ENCODE peak calls at places on chromosomes 6 and 20, in five cellular contexts. M is PC-9, R is sigmoid colon, G is cardiac muscle cell, A is brain microvascular endothelial cell. D is an unnamed sample. For H3K27me3, the result is how much of the 10 kb centered on the place peaks cover.

GRCh38 chr20:32973077-32973717 is 31.0 kb downstream of the SUN5 start:
- DNase-seq in M (no peak), R (no peak), G (no peak), A (no peak), D (no peak)

GRCh38 chr6:158410784-158411183 is 98.5 kb downstream of the TULP4 start:
- DNase-seq in M (no peak), R (no peak), G (no peak), A (no peak), D (no peak)

GRCh38 chr6:44054635-44055559 is 72.4 kb downstream of the MRPL14 start:
- DNase-seq in M (no peak), R (no peak), G (no peak), A (no peak), D (no peak)

GRCh38 chr20:41531876-41532275 is 86.3 kb downstream of the CHD6 start:
- DNase-seq in M (no peak), R (no peak), G (no peak), A (no peak), D (no peak)

GRCh38 chr6:10720229-10720959 is 2.5 kb upstream of the TMEM14C start:
- DNase-seq in M (no peak), R (peak), G (no peak), A (no peak), D (peak)

GRCh38 chr6:128069180-128069579 is 168.3 kb upstream of the THEMIS start:
- DNase-seq in M (no peak), R (no peak), G (no peak), A (peak), D (no peak)

GRCh38 chr20:44731657-44732056 is 14.0 kb upstream of the KCNK15 start:
- DNase-seq in M (no peak), R (no peak), G (no peak), A (no peak), D (no peak)

GRCh38 chr6:90186637-90187361 is 109.8 kb downstream of the BACH2 start:
- DNase-seq in M (no peak), R (no peak), G (no peak), A (no peak), D (peak)

GRCh38 chr6:125201961-125202729 is 48.6 kb downstream of the TPD52L1 start:
- DNase-seq in M (peak), R (peak), G (no peak), A (peak), D (no peak)

GRCh38 chr6:87929843-87930288 is 117.8 kb upstream of the SPACA1 start:
- DNase-seq in M (peak), R (peak), G (peak), A (peak), D (peak)

GRCh38 chr6:135311446-135312200 is 130.5 kb downstream of the MYB start:
- DNase-seq in M (no peak), R (no peak), G (no peak), A (no peak), D (no peak)

GRCh38 chr20:57708694-57709673 is 831 bp downstream of the PMEPA1 start:
- DNase-seq in M (no peak), R (peak), G (peak), A (peak), D (no peak)

GRCh38 chr20:34311118-34312023 is 8.2 kb upstream of the AHCY start:
- DNase-seq in M (no peak), R (no peak), G (peak), A (no peak), D (no peak)

GRCh38 chr6:157769776-157770430 is 53.1 kb upstream of the SNX9 start:
- DNase-seq in M (no peak), R (no peak), G (no peak), A (no peak), D (no peak)

GRCh38 chr6:122372647-122373046 is 26.8 kb upstream of the HSF2 start:
- DNase-seq in M (no peak), R (no peak), G (no peak), A (no peak), D (no peak)

GRCh38 chr6:31737315-31738047 is 1.2 kb upstream of the CLIC1 start:
- DNase-seq in M (no peak), R (no peak), G (peak), A (no peak), D (no peak)

GRCh38 chr20:33951171-33951570 is 42.5 kb upstream of the RALY start:
- DNase-seq in M (no peak), R (no peak), G (no peak), A (no peak), D (no peak)

GRCh38 chr6:153831350-153832078 is 207.5 kb upstream of the OPRM1 start:
- DNase-seq in M (no peak), R (no peak), G (no peak), A (no peak), D (no peak)

GRCh38 chr20:22744341-22745193 is 160.2 kb upstream of the FOXA2 start:
- DNase-seq in M (no peak), R (no peak), G (no peak), A (no peak), D (no peak)

GRCh38 chr6:30885999-30886896 is 1.9 kb downstream of the DDR1 start:
- DNase-seq in M (peak), R (peak), G (peak), A (peak), D (no peak)

GRCh38 chr20:49399329-49399728 is 83.1 kb downstream of the KCNB1 start:
- DNase-seq in M (no peak), R (peak), G (no peak), A (no peak), D (no peak)

GRCh38 chr6:41284726-41285125 is 1.8 kb downstream of the TREM1 start:
- DNase-seq in M (no peak), R (no peak), G (peak), A (peak), D (no peak)

GRCh38 chr6:27126815-27127537 is 120.5 kb upstream of the PRSS16 start:
- DNase-seq in M (peak), R (peak), G (peak), A (peak), D (peak)

GRCh38 chr6:110233769-110234374 is 53.6 kb downstream of the CDC40 start:
- DNase-seq in M (no peak), R (no peak), G (peak), A (no peak), D (peak)

GRCh38 chr6:132830236-132830799 is 15.9 kb downstream of the RPS12 start:
- DNase-seq in M (no peak), R (no peak), G (peak), A (no peak), D (no peak)

DNA sequence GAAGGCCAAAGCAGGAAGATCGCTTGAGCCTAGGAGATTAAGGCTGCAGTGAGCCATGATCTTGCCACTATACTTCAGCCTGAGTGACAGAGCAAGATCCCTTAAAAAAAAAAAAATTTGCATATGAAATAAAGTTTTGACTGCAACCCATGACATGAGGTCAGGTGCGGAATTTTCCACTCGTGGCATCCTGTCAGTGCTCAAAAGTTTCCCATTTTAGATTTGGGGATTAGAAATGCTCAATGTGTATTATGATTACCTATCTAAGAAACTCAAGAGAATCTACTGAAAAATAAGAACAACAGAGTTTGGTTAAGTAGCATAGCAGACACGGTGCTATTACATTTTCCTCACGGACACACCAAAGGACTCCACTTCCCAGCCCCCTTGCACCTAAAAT is 11.7 kb downstream of the SLC23A2 start:
- DNase-seq in M (no peak), R (no peak), G (no peak), A (no peak), D (no peak)
- H3K4me3 ChIP-seq in M (no peak), R (no peak), G (no peak), A (no peak), D (no peak)

GRCh38 chr6:36597775-36598174 is 3.6 kb downstream of the SRSF3 start:
- DNase-seq in M (no peak), R (peak), G (no peak), A (no peak), D (no peak)
- H3K27ac ChIP-seq in M (peak), R (peak), G (peak), A (no peak), D (peak)

GRCh38 chr6:52189974-52190373 is 3.8 kb downstream of the IL17A start:
- DNase-seq in M (no peak), R (no peak), G (no peak), A (no peak), D (no peak)

GRCh38 chr6:52186480-52186879 is 305 bp downstream of the IL17A start:
- DNase-seq in M (no peak), R (no peak), G (no peak), A (no peak), D (no peak)

GRCh38 chr6:52186075-52186474 is at the start of gene IL17A:
- DNase-seq in M (no peak), R (no peak), G (no peak), A (no peak), D (no peak)

GRCh38 chr6:52190409-52190808 is 4.2 kb downstream of the IL17A start:
- DNase-seq in M (no peak), R (no peak), G (no peak), A (no peak), D (no peak)

GRCh38 chr6:52187098-52187497 is 923 bp downstream of the IL17A start:
- DNase-seq in M (no peak), R (no peak), G (no peak), A (no peak), D (no peak)
- H3K27me3 ChIP-seq in M (half or more), R (under half), G (under half), A (under half), D (under half)

DNA sequence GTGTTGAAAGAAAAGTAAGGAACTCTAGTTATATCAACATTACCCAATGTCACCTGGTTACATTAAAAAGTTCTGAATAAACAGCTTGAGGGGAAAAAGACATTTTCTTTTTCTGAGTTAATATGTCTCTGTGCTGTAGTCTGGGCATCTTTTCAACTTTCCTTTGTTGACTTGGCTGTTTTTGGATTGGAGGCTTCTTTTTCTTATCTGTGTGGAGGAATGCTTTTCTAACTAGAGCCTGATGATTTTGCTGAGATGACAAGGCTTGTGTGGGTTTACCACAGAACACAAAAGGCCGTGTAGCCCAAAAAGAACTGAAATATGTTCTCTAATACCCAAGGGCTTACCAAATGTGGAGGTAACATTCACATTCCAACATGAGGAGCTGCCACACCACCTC is 161.8 kb downstream of the KCNQ5 start:
- DNase-seq in M (no peak), R (no peak), G (no peak), A (peak), D (no peak)
- H3K4me3 ChIP-seq in M (no peak), R (no peak), G (no peak), A (no peak), D (no peak)

GRCh38 chr20:38763616-38764015 is 15.4 kb downstream of the ACTR5 start:
- DNase-seq in M (no peak), R (no peak), G (no peak), A (no peak), D (no peak)
- H3K27ac ChIP-seq in M (no peak), R (no peak), G (no peak), A (no peak), D (no peak)

DNA sequence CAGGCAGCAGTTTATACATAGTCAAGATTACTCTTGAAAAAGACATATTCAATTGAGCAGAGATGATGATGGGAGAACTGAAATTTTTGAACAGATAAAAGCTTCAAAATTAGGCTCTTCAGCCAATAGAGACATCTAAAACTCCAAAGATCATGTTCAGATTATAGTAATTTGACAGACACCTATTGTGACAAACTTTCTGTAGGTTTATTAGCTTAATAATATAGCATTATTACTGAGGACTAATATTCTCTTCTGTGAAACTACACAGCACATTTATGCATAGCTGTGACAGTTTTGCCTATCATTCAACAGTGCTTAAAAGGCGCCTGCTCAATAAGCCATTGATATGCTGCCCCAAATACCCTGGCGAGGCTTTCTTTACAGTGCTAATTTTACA is 21.6 kb downstream of the PLAGL1 start:
- DNase-seq in M (no peak), R (no peak), G (no peak), A (no peak), D (no peak)
- H3K27me3 ChIP-seq in M (under half), R (under half), G (under half), A (under half), D (under half)